ENCODE peak calls at places on chromosomes 6 and 20, in five cellular contexts. F, L, Y, C and S are unnamed samples.

GRCh38 chr6:39983193-39983592 is 48.9 kb upstream of the MOCS1 start:
- DNase-seq in Y (no peak), F (no peak), C (no peak), L (no peak), S (no peak)

GRCh38 chr6:136549359-136550044 is 720 bp downstream of the MAP7 start:
- DNase-seq in F (no peak), L (no peak), C (no peak), Y (no peak), S (peak; percentile 21)

GRCh38 chr6:167795874-167796667 is 30.6 kb upstream of the AFDN start:
- DNase-seq in C (no peak), L (no peak), Y (no peak), F (no peak), S (no peak)

GRCh38 chr6:153790881-153791473 is 248.1 kb upstream of the OPRM1 start:
- DNase-seq in C (peak; percentile 2), L (no peak), F (no peak), Y (no peak), S (no peak)

GRCh38 chr20:57647933-57648785 is 27.9 kb upstream of the ZBP1 start:
- DNase-seq in L (no peak), C (no peak), F (no peak), Y (no peak), S (no peak)

GRCh38 chr6:169912266-169913095 is 161.1 kb downstream of the ERMARD start:
- DNase-seq in Y (no peak), F (no peak), L (no peak), C (no peak), S (no peak)

GRCh38 chr20:25247100-25247665 is 702 bp upstream of the PYGB start:
- DNase-seq in Y (no peak), C (peak; percentile 67), F (peak; percentile 53), L (peak; percentile 5), S (peak; percentile 78)

GRCh38 chr20:2797136-2797983 is 3.1 kb downstream of the CPXM1 start:
- DNase-seq in C (no peak), Y (no peak), L (no peak), F (no peak), S (no peak)

GRCh38 chr20:13661070-13661687 is 22.4 kb upstream of the TASP1 start:
- DNase-seq in Y (no peak), L (no peak), C (no peak), F (no peak), S (no peak)